ENCODE peak calls at places on chromosome 5, in ten cellular contexts. One of them, this sample, is unnamed.
A peak's percentile ranks its signal among the peaks of the same experiment; 100 is the strongest.

GRCh38 chr5:151620463-151620844 is 29.3 kb upstream of the FAT2 start:
- DNase-seq in Peyer's patch: no peak
- DNase-seq in neural crest cell: no peak
- DNase-seq in neural progenitor cell: peak; percentile 11
- DNase-seq in GM13976: no peak
- DNase-seq in OCI-LY7: no peak
- DNase-seq in dorsolateral prefrontal cortex: no peak
- DNase-seq in heart left ventricle: no peak
- DNase-seq in PC-3: peak; percentile 34
- DNase-seq in brain microvascular endothelial cell: no peak
- DNase-seq in this sample: no peak

GRCh38 chr5:105849701-105850100 is 1821.0 kb downstream of the EFNA5 start:
- DNase-seq in dorsolateral prefrontal cortex: no peak
- DNase-seq in Peyer's patch: no peak
- DNase-seq in GM13976: no peak
- DNase-seq in neural progenitor cell: no peak
- DNase-seq in PC-3: peak; percentile 36
- DNase-seq in neural crest cell: no peak
- DNase-seq in heart left ventricle: no peak
- DNase-seq in OCI-LY7: no peak
- DNase-seq in brain microvascular endothelial cell: peak; percentile 19
- DNase-seq in this sample: no peak

GRCh38 chr5:73201547-73202513 is 28.8 kb downstream of the TMEM174 start:
- DNase-seq in heart left ventricle: peak; percentile 81
- DNase-seq in brain microvascular endothelial cell: peak; percentile 53
- DNase-seq in neural crest cell: peak; percentile 80
- DNase-seq in PC-3: peak; percentile 85
- DNase-seq in neural progenitor cell: peak; percentile 85
- DNase-seq in Peyer's patch: peak; percentile 95
- DNase-seq in OCI-LY7: peak; percentile 71
- DNase-seq in dorsolateral prefrontal cortex: peak; percentile 60
- DNase-seq in GM13976: peak; percentile 80
- DNase-seq in this sample: peak; percentile 98

GRCh38 chr5:125913200-125913599 is 510.0 kb upstream of the GRAMD2B start:
- DNase-seq in Peyer's patch: no peak
- DNase-seq in PC-3: peak; percentile 54
- DNase-seq in brain microvascular endothelial cell: no peak
- DNase-seq in GM13976: no peak
- DNase-seq in neural crest cell: no peak
- DNase-seq in neural progenitor cell: no peak
- DNase-seq in heart left ventricle: no peak
- DNase-seq in dorsolateral prefrontal cortex: no peak
- DNase-seq in OCI-LY7: no peak
- DNase-seq in this sample: no peak

GRCh38 chr5:57229315-57229714 is 55.5 kb downstream of the GPBP1 start:
- DNase-seq in PC-3: no peak
- DNase-seq in dorsolateral prefrontal cortex: no peak
- DNase-seq in Peyer's patch: no peak
- DNase-seq in OCI-LY7: no peak
- DNase-seq in GM13976: no peak
- DNase-seq in heart left ventricle: no peak
- DNase-seq in neural crest cell: no peak
- DNase-seq in brain microvascular endothelial cell: no peak
- DNase-seq in neural progenitor cell: no peak
- DNase-seq in this sample: no peak

GRCh38 chr5:14476791-14477435 is 104.7 kb upstream of the OTULINL start:
- DNase-seq in neural crest cell: no peak
- DNase-seq in brain microvascular endothelial cell: no peak
- DNase-seq in GM13976: no peak
- DNase-seq in heart left ventricle: no peak
- DNase-seq in neural progenitor cell: no peak
- DNase-seq in dorsolateral prefrontal cortex: no peak
- DNase-seq in PC-3: peak; percentile 92
- DNase-seq in OCI-LY7: no peak
- DNase-seq in Peyer's patch: no peak
- DNase-seq in this sample: no peak

GRCh38 chr5:10110228-10110627 is 139.5 kb downstream of the ATPSCKMT start:
- DNase-seq in PC-3: no peak
- DNase-seq in GM13976: no peak
- DNase-seq in dorsolateral prefrontal cortex: no peak
- DNase-seq in neural progenitor cell: no peak
- DNase-seq in Peyer's patch: no peak
- DNase-seq in brain microvascular endothelial cell: no peak
- DNase-seq in OCI-LY7: no peak
- DNase-seq in heart left ventricle: no peak
- DNase-seq in neural crest cell: no peak
- DNase-seq in this sample: no peak

GRCh38 chr5:96961053-96961452 is 25.2 kb downstream of the LNPEP start:
- DNase-seq in PC-3: no peak
- DNase-seq in brain microvascular endothelial cell: no peak
- DNase-seq in Peyer's patch: no peak
- DNase-seq in dorsolateral prefrontal cortex: no peak
- DNase-seq in OCI-LY7: peak; percentile 80
- DNase-seq in neural crest cell: no peak
- DNase-seq in GM13976: no peak
- DNase-seq in neural progenitor cell: no peak
- DNase-seq in heart left ventricle: no peak
- DNase-seq in this sample: no peak

GRCh38 chr5:23027341-23027740 is 174.2 kb upstream of the CDH12 start:
- DNase-seq in neural progenitor cell: no peak
- DNase-seq in dorsolateral prefrontal cortex: no peak
- DNase-seq in heart left ventricle: no peak
- DNase-seq in brain microvascular endothelial cell: no peak
- DNase-seq in Peyer's patch: no peak
- DNase-seq in GM13976: no peak
- DNase-seq in OCI-LY7: no peak
- DNase-seq in neural crest cell: no peak
- DNase-seq in PC-3: no peak
- DNase-seq in this sample: no peak

GRCh38 chr5:10063997-10064396 is 185.7 kb downstream of the ATPSCKMT start:
- DNase-seq in heart left ventricle: no peak
- DNase-seq in OCI-LY7: no peak
- DNase-seq in neural progenitor cell: no peak
- DNase-seq in dorsolateral prefrontal cortex: no peak
- DNase-seq in GM13976: no peak
- DNase-seq in brain microvascular endothelial cell: no peak
- DNase-seq in Peyer's patch: no peak
- DNase-seq in neural crest cell: no peak
- DNase-seq in PC-3: no peak
- DNase-seq in this sample: no peak

GRCh38 chr5:125316913-125317545 is 570.6 kb upstream of the ZNF608 start:
- DNase-seq in brain microvascular endothelial cell: no peak
- DNase-seq in PC-3: no peak
- DNase-seq in Peyer's patch: no peak
- DNase-seq in OCI-LY7: no peak
- DNase-seq in neural progenitor cell: peak; percentile 8
- DNase-seq in dorsolateral prefrontal cortex: no peak
- DNase-seq in heart left ventricle: no peak
- DNase-seq in GM13976: no peak
- DNase-seq in neural crest cell: no peak
- DNase-seq in this sample: no peak

GRCh38 chr5:142320851-142321560 is 3.8 kb downstream of the SPRY4 start:
- DNase-seq in brain microvascular endothelial cell: no peak
- DNase-seq in dorsolateral prefrontal cortex: no peak
- DNase-seq in neural crest cell: no peak
- DNase-seq in Peyer's patch: no peak
- DNase-seq in heart left ventricle: no peak
- DNase-seq in GM13976: no peak
- DNase-seq in neural progenitor cell: peak; percentile 48
- DNase-seq in OCI-LY7: no peak
- DNase-seq in PC-3: no peak
- DNase-seq in this sample: no peak

GRCh38 chr5:139708877-139709586 is 60.9 kb downstream of the CXXC5 start:
- DNase-seq in PC-3: no peak
- DNase-seq in heart left ventricle: peak; percentile 80
- DNase-seq in brain microvascular endothelial cell: peak; percentile 33
- DNase-seq in Peyer's patch: no peak
- DNase-seq in dorsolateral prefrontal cortex: peak; percentile 67
- DNase-seq in neural crest cell: peak; percentile 63
- DNase-seq in GM13976: peak; percentile 66
- DNase-seq in neural progenitor cell: peak; percentile 84
- DNase-seq in OCI-LY7: no peak
- DNase-seq in this sample: no peak

GRCh38 chr5:172688735-172689572 is 47.9 kb downstream of the NEURL1B start:
- DNase-seq in neural crest cell: no peak
- DNase-seq in PC-3: peak; percentile 63
- DNase-seq in GM13976: peak; percentile 75
- DNase-seq in heart left ventricle: no peak
- DNase-seq in Peyer's patch: no peak
- DNase-seq in OCI-LY7: peak; percentile 19
- DNase-seq in brain microvascular endothelial cell: no peak
- DNase-seq in neural progenitor cell: no peak
- DNase-seq in dorsolateral prefrontal cortex: no peak
- DNase-seq in this sample: peak; percentile 71

GRCh38 chr5:116539222-116539621 is 35.4 kb downstream of the SEMA6A start:
- DNase-seq in neural crest cell: no peak
- DNase-seq in Peyer's patch: no peak
- DNase-seq in GM13976: no peak
- DNase-seq in PC-3: no peak
- DNase-seq in heart left ventricle: no peak
- DNase-seq in neural progenitor cell: no peak
- DNase-seq in dorsolateral prefrontal cortex: no peak
- DNase-seq in brain microvascular endothelial cell: no peak
- DNase-seq in OCI-LY7: no peak
- DNase-seq in this sample: no peak

GRCh38 chr5:1205255-1206180 is 4.1 kb downstream of the SLC6A19 start:
- DNase-seq in neural crest cell: no peak
- DNase-seq in neural progenitor cell: no peak
- DNase-seq in dorsolateral prefrontal cortex: no peak
- DNase-seq in OCI-LY7: no peak
- DNase-seq in GM13976: no peak
- DNase-seq in PC-3: no peak
- DNase-seq in Peyer's patch: no peak
- DNase-seq in heart left ventricle: peak; percentile 28
- DNase-seq in brain microvascular endothelial cell: no peak
- DNase-seq in this sample: no peak

GRCh38 chr5:1202798-1203185 is 1.4 kb downstream of the SLC6A19 start:
- DNase-seq in GM13976: no peak
- DNase-seq in heart left ventricle: peak; percentile 18
- DNase-seq in OCI-LY7: no peak
- DNase-seq in PC-3: no peak
- DNase-seq in brain microvascular endothelial cell: no peak
- DNase-seq in neural progenitor cell: no peak
- DNase-seq in neural crest cell: no peak
- DNase-seq in dorsolateral prefrontal cortex: no peak
- DNase-seq in Peyer's patch: peak; percentile 43
- DNase-seq in this sample: no peak

GRCh38 chr5:1203311-1203967 is 2.0 kb downstream of the SLC6A19 start:
- DNase-seq in neural crest cell: no peak
- DNase-seq in Peyer's patch: peak; percentile 48
- DNase-seq in heart left ventricle: peak; percentile 52
- DNase-seq in GM13976: no peak
- DNase-seq in brain microvascular endothelial cell: no peak
- DNase-seq in PC-3: no peak
- DNase-seq in OCI-LY7: no peak
- DNase-seq in neural progenitor cell: no peak
- DNase-seq in dorsolateral prefrontal cortex: no peak
- DNase-seq in this sample: no peak

GRCh38 chr5:1203968-1204692 is 2.7 kb downstream of the SLC6A19 start:
- DNase-seq in brain microvascular endothelial cell: no peak
- DNase-seq in GM13976: no peak
- DNase-seq in OCI-LY7: no peak
- DNase-seq in Peyer's patch: no peak
- DNase-seq in dorsolateral prefrontal cortex: no peak
- DNase-seq in PC-3: no peak
- DNase-seq in neural progenitor cell: no peak
- DNase-seq in neural crest cell: no peak
- DNase-seq in heart left ventricle: peak; percentile 59
- DNase-seq in this sample: no peak

DNA sequence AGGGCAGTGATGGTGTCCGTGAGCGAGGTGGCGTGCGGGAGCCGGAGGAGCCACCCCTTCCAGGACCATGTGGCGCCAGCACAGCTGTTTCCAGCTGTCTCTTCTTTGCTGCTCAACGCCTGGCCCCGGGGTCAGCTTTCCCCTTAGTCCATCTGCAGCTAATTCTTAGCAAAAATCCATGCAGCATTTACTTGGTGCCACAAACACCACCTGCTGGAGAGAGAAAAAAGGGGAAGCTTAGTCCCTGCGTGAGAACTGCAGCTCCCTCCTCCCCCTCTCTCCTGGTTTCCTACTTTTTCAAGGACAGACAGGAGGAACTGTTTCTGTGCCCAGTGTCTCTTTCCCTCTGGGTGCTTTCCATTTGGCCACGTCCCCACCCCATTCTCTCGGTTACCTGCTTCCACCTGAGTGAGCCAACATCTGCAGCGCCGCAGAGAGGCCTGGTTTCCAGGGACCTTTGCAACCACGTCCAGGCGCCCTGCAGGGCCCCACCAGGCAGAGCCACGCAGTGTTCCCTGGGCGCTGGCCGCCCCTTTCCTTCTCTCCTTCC is 3.4 kb downstream of the SLC6A19 start:
- DNase-seq in PC-3: peak; percentile 44
- DNase-seq in neural crest cell: no peak
- DNase-seq in brain microvascular endothelial cell: peak; percentile 12
- DNase-seq in dorsolateral prefrontal cortex: no peak
- DNase-seq in neural progenitor cell: peak; percentile 80
- DNase-seq in GM13976: no peak
- DNase-seq in heart left ventricle: peak; percentile 28
- DNase-seq in Peyer's patch: no peak
- DNase-seq in OCI-LY7: peak; percentile 6
- DNase-seq in this sample: peak; percentile 25
- TF ChIP-seq CTCF in PC-3: peak; percentile 52
- TF ChIP-seq CTCF in neural crest cell: peak; percentile 56
- TF ChIP-seq CTCF in brain microvascular endothelial cell: peak; percentile 50
- TF ChIP-seq CTCF in dorsolateral prefrontal cortex: no peak
- TF ChIP-seq CTCF in neural progenitor cell: peak; percentile 59
- TF ChIP-seq CTCF in GM13976: no peak
- TF ChIP-seq CTCF in heart left ventricle: no peak
- TF ChIP-seq CTCF in Peyer's patch: peak; percentile 15
- TF ChIP-seq CTCF in OCI-LY7: no peak
- TF ChIP-seq CTCF in this sample: peak; percentile 33

GRCh38 chr5:157267766-157268480 is 2.0 kb downstream of the CYFIP2 start:
- DNase-seq in OCI-LY7: peak; percentile 55
- DNase-seq in neural crest cell: no peak
- DNase-seq in heart left ventricle: no peak
- DNase-seq in PC-3: peak; percentile 32
- DNase-seq in dorsolateral prefrontal cortex: no peak
- DNase-seq in brain microvascular endothelial cell: no peak
- DNase-seq in GM13976: no peak
- DNase-seq in neural progenitor cell: no peak
- DNase-seq in Peyer's patch: no peak
- DNase-seq in this sample: no peak
- TF ChIP-seq CTCF in OCI-LY7: no peak
- TF ChIP-seq CTCF in neural crest cell: peak; percentile 28
- TF ChIP-seq CTCF in heart left ventricle: peak; percentile 19
- TF ChIP-seq CTCF in PC-3: no peak
- TF ChIP-seq CTCF in dorsolateral prefrontal cortex: no peak
- TF ChIP-seq CTCF in brain microvascular endothelial cell: peak; percentile 9
- TF ChIP-seq CTCF in GM13976: no peak
- TF ChIP-seq CTCF in neural progenitor cell: no peak
- TF ChIP-seq CTCF in Peyer's patch: no peak
- TF ChIP-seq CTCF in this sample: no peak

GRCh38 chr5:181222630-181223040 is 446 bp upstream of the TRIM41 start:
- DNase-seq in heart left ventricle: peak; percentile 78
- DNase-seq in Peyer's patch: no peak
- DNase-seq in OCI-LY7: no peak
- DNase-seq in GM13976: no peak
- DNase-seq in PC-3: no peak
- DNase-seq in dorsolateral prefrontal cortex: no peak
- DNase-seq in neural crest cell: no peak
- DNase-seq in brain microvascular endothelial cell: no peak
- DNase-seq in neural progenitor cell: no peak
- DNase-seq in this sample: no peak
- TF ChIP-seq CTCF in heart left ventricle: no peak
- TF ChIP-seq CTCF in Peyer's patch: no peak
- TF ChIP-seq CTCF in OCI-LY7: no peak
- TF ChIP-seq CTCF in GM13976: no peak
- TF ChIP-seq CTCF in PC-3: no peak
- TF ChIP-seq CTCF in dorsolateral prefrontal cortex: no peak
- TF ChIP-seq CTCF in neural crest cell: peak; percentile 46
- TF ChIP-seq CTCF in brain microvascular endothelial cell: peak; percentile 6
- TF ChIP-seq CTCF in neural progenitor cell: no peak
- TF ChIP-seq CTCF in this sample: no peak

GRCh38 chr5:177477701-177478477 is 4.5 kb upstream of the DBN1 start:
- DNase-seq in neural crest cell: no peak
- DNase-seq in PC-3: no peak
- DNase-seq in brain microvascular endothelial cell: peak; percentile 25
- DNase-seq in GM13976: no peak
- DNase-seq in neural progenitor cell: no peak
- DNase-seq in OCI-LY7: no peak
- DNase-seq in Peyer's patch: no peak
- DNase-seq in dorsolateral prefrontal cortex: no peak
- DNase-seq in heart left ventricle: no peak
- DNase-seq in this sample: no peak
- TF ChIP-seq CTCF in neural crest cell: no peak
- TF ChIP-seq CTCF in PC-3: no peak
- TF ChIP-seq CTCF in brain microvascular endothelial cell: no peak
- TF ChIP-seq CTCF in GM13976: no peak
- TF ChIP-seq CTCF in neural progenitor cell: no peak
- TF ChIP-seq CTCF in OCI-LY7: no peak
- TF ChIP-seq CTCF in Peyer's patch: no peak
- TF ChIP-seq CTCF in dorsolateral prefrontal cortex: no peak
- TF ChIP-seq CTCF in heart left ventricle: no peak
- TF ChIP-seq CTCF in this sample: no peak

This sample was measured in Calu3.